ENCODE peak calls at places on chromosomes 6 and 20, in eight cellular contexts. C is AG04450; E is psoas muscle; D is GM12865; U is RWPE1; W is HL-60; K is AG10803; F is CD4-positive, alpha-beta T cell. Z is an unnamed sample.

GRCh38 chr6:74001091-74001490 is 305.1 kb downstream of the CD109 start:
- DNase-seq in C (no peak), E (no peak), D (no peak), U (no peak), W (no peak), K (peak; percentile 67), F (no peak), Z (no peak)

GRCh38 chr6:34696189-34696738 is 303 bp downstream of the ILRUN start:
- DNase-seq in C (no peak), E (peak; percentile 67), D (no peak), U (peak; percentile 22), W (peak; percentile 45), K (peak; percentile 43), F (no peak), Z (no peak)

GRCh38 chr20:48631114-48632016 is 196.4 kb downstream of the PREX1 start:
- DNase-seq in C (no peak), E (no peak), D (no peak), U (peak; percentile 67), W (no peak), K (peak; percentile 70), F (no peak), Z (no peak)

GRCh38 chr20:35660122-35660937 is 4.4 kb downstream of the CPNE1 start:
- DNase-seq in C (no peak), E (no peak), D (peak; percentile 21), U (no peak), W (no peak), K (no peak), F (no peak), Z (no peak)

GRCh38 chr6:151089916-151090443 is 149.8 kb upstream of the AKAP12 start:
- DNase-seq in C (no peak), E (no peak), D (no peak), U (no peak), W (no peak), K (no peak), F (no peak), Z (no peak)

GRCh38 chr6:133899556-133899955 is 10.6 kb downstream of the TCF21 start:
- DNase-seq in C (no peak), E (no peak), D (no peak), U (peak; percentile 61), W (no peak), K (peak; percentile 69), F (no peak), Z (no peak)

GRCh38 chr6:83514877-83515466 is 2.6 kb downstream of the PRSS35 start:
- DNase-seq in C (peak; percentile 63), E (no peak), D (peak; percentile 68), U (peak; percentile 38), W (peak; percentile 46), K (peak; percentile 62), F (no peak), Z (no peak)

GRCh38 chr6:121436966-121437756 is 1.7 kb downstream of the GJA1 start:
- DNase-seq in C (peak; percentile 11), E (peak; percentile 51), D (no peak), U (peak; percentile 42), W (no peak), K (peak; percentile 50), F (no peak), Z (peak; percentile 33)

GRCh38 chr20:59831901-59832240 is 101.6 kb downstream of the SYCP2 start:
- DNase-seq in C (no peak), E (no peak), D (no peak), U (no peak), W (no peak), K (no peak), F (no peak), Z (no peak)

GRCh38 chr6:40721252-40721936 is 134.2 kb upstream of the LRFN2 start:
- DNase-seq in C (no peak), E (no peak), D (no peak), U (no peak), W (no peak), K (no peak), F (no peak), Z (no peak)

GRCh38 chr6:106226676-106227075 is 98.9 kb downstream of the ATG5 start:
- DNase-seq in C (no peak), E (no peak), D (no peak), U (no peak), W (no peak), K (no peak), F (no peak), Z (no peak)

GRCh38 chr6:149840345-149841075 is 23.6 kb downstream of the LRP11 start:
- DNase-seq in C (peak; percentile 70), E (peak; percentile 80), D (peak; percentile 54), U (peak; percentile 92), W (peak; percentile 54), K (peak; percentile 90), F (no peak), Z (no peak)

GRCh38 chr6:43274916-43275597 is 23.0 kb upstream of the SLC22A7 start:
- DNase-seq in C (no peak), E (no peak), D (no peak), U (no peak), W (no peak), K (no peak), F (no peak), Z (no peak)

GRCh38 chr6:51019785-51020184 is 201.1 kb downstream of the TFAP2B start:
- DNase-seq in C (no peak), E (no peak), D (no peak), U (no peak), W (no peak), K (no peak), F (no peak), Z (no peak)

GRCh38 chr20:38387953-38388352 is 41.7 kb downstream of the LBP start:
- DNase-seq in C (no peak), E (no peak), D (no peak), U (no peak), W (no peak), K (no peak), F (no peak), Z (no peak)
- TF ChIP-seq CTCF in C (no peak), E (no peak), D (no peak), U (no peak), W (no peak), K (peak; percentile 19), F (no peak), Z (no peak)

GRCh38 chr6:108714774-108715414 is 133.3 kb upstream of the ARMC2 start:
- DNase-seq in C (no peak), E (no peak), D (no peak), U (no peak), W (no peak), K (peak; percentile 20), F (no peak), Z (no peak)
- TF ChIP-seq CTCF in C (peak; percentile 48), E (no peak), D (no peak), U (no peak), W (no peak), K (no peak), F (no peak), Z (no peak)

DNA sequence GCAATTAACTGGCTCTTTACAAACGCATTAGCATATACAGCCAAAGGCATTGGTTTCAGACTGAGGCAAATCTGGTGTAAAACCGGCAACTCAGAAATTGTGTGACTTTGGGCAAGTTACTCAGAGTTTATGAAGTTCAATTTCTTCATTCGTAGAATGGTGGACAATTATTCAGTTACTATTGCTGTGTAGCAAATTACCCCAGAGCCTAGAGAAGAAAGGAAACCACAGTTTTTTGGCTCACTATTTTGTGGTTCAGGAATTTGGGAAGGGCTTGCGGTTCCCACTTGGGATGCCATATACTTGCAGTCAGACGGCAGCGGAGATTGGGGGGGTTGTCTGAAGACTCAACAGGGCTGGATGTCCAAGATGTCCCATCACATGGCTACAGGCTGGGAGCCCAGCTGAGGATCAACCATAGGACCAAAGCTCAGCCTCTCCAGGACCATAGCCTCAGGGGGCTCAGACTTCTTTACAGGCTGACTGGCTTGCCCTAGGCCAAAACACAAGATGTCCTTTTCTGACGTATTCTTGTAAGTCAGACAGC is 108.1 kb downstream of the PCSK2 start:
- DNase-seq in C (no peak), E (no peak), D (no peak), U (no peak), W (no peak), K (peak; percentile 54), F (no peak), Z (no peak)
- TF ChIP-seq CTCF in C (no peak), E (no peak), D (no peak), U (no peak), W (no peak), K (no peak), F (no peak), Z (no peak)

GRCh38 chr6:30893001-30893591 is 8.8 kb downstream of the DDR1 start:
- DNase-seq in C (no peak), E (no peak), D (no peak), U (no peak), W (no peak), K (no peak), F (no peak), Z (no peak)
- TF ChIP-seq CTCF in C (peak; percentile 33), E (no peak), D (no peak), U (no peak), W (no peak), K (no peak), F (no peak), Z (no peak)

GRCh38 chr6:19478273-19478672 is 358.9 kb upstream of the ID4 start:
- DNase-seq in C (no peak), E (peak; percentile 13), D (no peak), U (no peak), W (no peak), K (no peak), F (no peak), Z (no peak)

GRCh38 chr6:19477563-19477962 is 359.6 kb upstream of the ID4 start:
- DNase-seq in C (no peak), E (no peak), D (no peak), U (no peak), W (no peak), K (no peak), F (no peak), Z (no peak)

GRCh38 chr6:19478992-19479391 is 358.2 kb upstream of the ID4 start:
- DNase-seq in C (no peak), E (no peak), D (no peak), U (no peak), W (no peak), K (peak; percentile 34), F (no peak), Z (no peak)
- TF ChIP-seq CTCF in C (no peak), E (no peak), D (no peak), U (no peak), W (no peak), K (no peak), F (no peak), Z (no peak)

GRCh38 chr6:44286747-44287146 is 16.5 kb downstream of the TMEM151B start:
- DNase-seq in C (no peak), E (no peak), D (no peak), U (no peak), W (no peak), K (no peak), F (no peak), Z (no peak)
- TF ChIP-seq CTCF in C (no peak), E (no peak), D (no peak), U (no peak), W (no peak), K (no peak), F (no peak), Z (no peak)

Z was measured in omental fat pad.